ENCODE peak calls at places on chromosome 19, in eight cellular contexts. S, X, H, N, W, J, T and F are unnamed samples.

GRCh38 chr19:35029737-35030256 is 473 bp upstream of the SCN1B start:
- DNase-seq in N (no peak), T (no peak), S (peak), J (no peak), X (no peak), W (peak), H (no peak), F (no peak)

GRCh38 chr19:36092566-36092965 is 18.4 kb upstream of the OVOL3 start:
- DNase-seq in N (no peak), H (no peak), T (no peak), W (no peak), J (no peak), X (no peak), S (no peak), F (no peak)

GRCh38 chr19:53101518-53101917 is 1.7 kb downstream of the ZNF160 start:
- DNase-seq in X (no peak), T (no peak), H (no peak), W (peak), J (no peak), S (no peak), N (peak), F (no peak)

GRCh38 chr19:20999731-21000352 is 20.6 kb upstream of the ZNF430 start:
- DNase-seq in X (peak), J (peak), H (peak), S (no peak), N (peak), W (peak), T (peak), F (peak)

GRCh38 chr19:40627486-40628279 is 26.5 kb downstream of the LTBP4 start:
- DNase-seq in S (no peak), T (no peak), H (no peak), J (no peak), N (no peak), W (no peak), X (no peak), F (no peak)

GRCh38 chr19:29384676-29385075 is 141.1 kb upstream of the VSTM2B start:
- DNase-seq in X (no peak), J (no peak), S (no peak), T (no peak), H (no peak), W (no peak), N (no peak), F (no peak)

GRCh38 chr19:22918221-22918620 is 84.8 kb downstream of the ZNF728 start:
- DNase-seq in W (no peak), S (no peak), X (no peak), J (no peak), N (no peak), T (no peak), H (no peak), F (no peak)

GRCh38 chr19:29620931-29621351 is 14.9 kb downstream of the POP4 start:
- DNase-seq in X (no peak), S (no peak), T (no peak), N (no peak), H (no peak), J (no peak), W (no peak), F (no peak)

GRCh38 chr19:45922281-45922680 is 7.7 kb upstream of the NANOS2 start:
- DNase-seq in X (no peak), W (no peak), T (no peak), J (no peak), S (peak), H (no peak), N (no peak), F (no peak)

GRCh38 chr19:33273065-33273736 is 29.1 kb downstream of the CEBPA start:
- DNase-seq in J (no peak), X (no peak), T (no peak), S (no peak), H (no peak), N (no peak), W (no peak), F (no peak)

GRCh38 chr19:15640294-15640903 is at the start of gene CYP4F3:
- DNase-seq in S (peak), J (no peak), N (no peak), H (peak), X (peak), T (no peak), W (no peak), F (no peak)

GRCh38 chr19:32599736-32600157 is 18.8 kb downstream of the PDCD5 start:
- DNase-seq in T (peak), H (no peak), S (peak), W (peak), J (no peak), X (peak), N (peak), F (peak)

GRCh38 chr19:34457446-34457845 is 24.1 kb upstream of the WTIP start:
- DNase-seq in X (no peak), N (no peak), W (no peak), J (no peak), H (no peak), S (no peak), T (no peak), F (no peak)

GRCh38 chr19:46191356-46191755 is 38.2 kb upstream of the IGFL1 start:
- DNase-seq in N (no peak), S (no peak), H (no peak), W (no peak), T (no peak), J (no peak), X (no peak), F (no peak)

GRCh38 chr19:4977299-4978174 is 8.6 kb downstream of the KDM4B start:
- DNase-seq in W (peak), J (peak), H (peak), N (peak), T (peak), S (no peak), X (peak), F (no peak)

GRCh38 chr19:48963371-48964204 is 1.5 kb upstream of the FTL start:
- DNase-seq in T (peak), W (peak), X (peak), J (no peak), S (peak), H (peak), N (peak), F (no peak)

GRCh38 chr19:28864577-28865042 is 348.3 kb downstream of the UQCRFS1 start:
- DNase-seq in H (no peak), T (peak), N (peak), J (no peak), S (no peak), X (no peak), W (no peak), F (no peak)

GRCh38 chr19:46115396-46116109 is 8.9 kb downstream of the IGFL3 start:
- DNase-seq in N (peak), H (no peak), J (peak), T (no peak), S (peak), X (peak), W (peak), F (peak)

GRCh38 chr19:9881720-9882119 is 46.6 kb downstream of the PIN1 start:
- DNase-seq in T (no peak), W (peak), X (no peak), N (no peak), S (no peak), J (no peak), H (no peak), F (no peak)

DNA sequence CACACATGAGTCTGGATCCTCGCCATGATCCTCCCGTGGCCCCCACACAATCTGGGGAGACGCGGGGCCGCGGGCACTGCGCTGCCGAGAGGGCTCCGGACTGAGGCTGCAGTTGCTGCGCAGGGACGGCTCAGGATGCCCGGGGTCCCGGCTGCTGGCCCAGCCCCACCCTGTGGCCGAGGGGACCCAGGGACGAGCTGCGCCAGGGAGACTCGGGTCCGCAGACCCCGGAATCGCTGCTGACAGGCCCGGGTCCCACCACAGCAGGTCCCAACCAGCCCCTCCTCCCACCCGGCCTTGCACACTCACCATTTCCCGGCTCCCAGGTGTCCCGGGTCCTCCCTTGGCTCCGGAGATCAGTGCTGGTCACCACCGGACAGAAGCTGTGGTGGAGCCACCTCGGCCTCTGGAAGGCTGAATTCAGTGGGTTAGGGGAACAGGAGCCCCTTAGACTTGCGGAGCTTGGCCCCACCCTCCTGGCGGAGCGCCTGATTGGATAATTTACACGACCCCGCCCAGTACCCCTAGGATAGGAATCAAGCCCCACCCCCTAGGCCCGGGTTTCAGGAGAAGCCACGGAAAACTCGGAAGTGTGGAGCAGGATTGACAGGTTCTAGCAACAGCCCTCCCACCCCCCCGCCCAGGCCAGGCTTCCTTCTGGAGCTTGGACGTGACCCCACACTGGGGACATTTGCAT is 57.4 kb downstream of the ZNF44 start:
- DNase-seq in W (no peak), N (no peak), J (no peak), H (no peak), T (no peak), S (no peak), X (no peak), F (no peak)
- TF ChIP-seq CTCF in W (no peak), N (no peak), J (no peak), H (no peak), T (no peak), S (no peak), X (no peak), F (no peak)

GRCh38 chr19:3623716-3624115 is 2.9 kb downstream of the CACTIN start:
- DNase-seq in H (no peak), J (no peak), S (no peak), T (no peak), W (no peak), N (no peak), X (no peak), F (no peak)
- H3K4me3 ChIP-seq in H (no peak), J (no peak), S (no peak), T (no peak), W (no peak), N (no peak), X (no peak), F (no peak)

GRCh38 chr19:41887711-41888382 is 4.9 kb downstream of the ARHGEF1 start:
- DNase-seq in X (no peak), T (no peak), W (peak), J (peak), S (no peak), H (no peak), N (peak), F (no peak)
- TF ChIP-seq CTCF in X (no peak), T (no peak), W (no peak), J (no peak), S (no peak), H (no peak), N (no peak), F (peak)

GRCh38 chr19:50332264-50333038 is 3.3 kb upstream of the KCNC3 start:
- DNase-seq in S (no peak), W (no peak), J (no peak), X (no peak), N (no peak), H (no peak), T (peak), F (no peak)

GRCh38 chr19:50331187-50332013 is 2.2 kb upstream of the KCNC3 start:
- DNase-seq in T (no peak), W (no peak), H (no peak), N (no peak), X (no peak), J (no peak), S (no peak), F (no peak)

GRCh38 chr19:50332014-50332263 is 2.8 kb upstream of the KCNC3 start:
- DNase-seq in W (no peak), X (no peak), T (no peak), N (no peak), S (no peak), J (no peak), H (no peak), F (no peak)

GRCh38 chr19:50329146-50329925 is at the start of gene KCNC3:
- DNase-seq in H (peak), W (peak), N (peak), X (peak), J (peak), T (peak), S (peak), F (peak)

DNA sequence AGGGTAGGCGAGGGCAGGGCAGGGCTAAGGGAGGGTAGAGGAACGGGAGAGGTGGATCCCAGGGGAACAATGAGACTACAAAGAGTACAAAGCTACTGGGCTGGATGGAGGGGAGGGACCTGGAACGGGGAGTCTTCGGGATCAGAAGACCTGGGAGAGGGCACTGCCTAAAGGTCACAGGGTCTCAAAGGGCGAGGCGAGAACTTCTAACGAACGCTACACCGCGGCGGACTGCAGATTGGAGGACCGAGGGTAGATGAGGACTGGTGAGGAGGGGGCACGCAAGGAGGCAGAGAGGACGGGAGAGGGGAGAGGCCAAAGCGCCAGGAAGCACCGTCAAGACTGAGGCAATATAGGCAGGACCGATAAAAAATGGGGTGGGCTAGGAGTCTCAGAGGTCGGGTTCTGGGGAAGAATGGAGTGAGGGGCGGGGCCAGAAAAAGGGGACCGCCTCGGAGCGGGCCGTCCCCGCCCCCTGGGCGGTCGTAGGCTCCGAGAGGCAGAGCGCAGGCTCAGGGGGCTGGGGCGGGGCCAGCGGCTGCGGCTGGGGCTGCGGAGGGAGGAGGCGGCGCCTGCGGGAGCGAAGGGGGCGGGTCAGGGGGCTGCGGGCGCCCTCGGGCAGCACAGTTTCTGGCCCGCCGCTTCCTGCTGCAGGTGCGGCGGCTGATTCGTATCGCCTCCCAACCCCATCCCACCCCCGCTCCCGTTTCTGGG is 1.3 kb upstream of the KCNC3 start:
- DNase-seq in N (peak), X (peak), H (peak), T (peak), W (peak), S (peak), J (no peak), F (no peak)
- H3K4me3 ChIP-seq in N (no peak), X (peak), H (peak), T (peak), W (no peak), S (peak), J (peak), F (peak)

DNA sequence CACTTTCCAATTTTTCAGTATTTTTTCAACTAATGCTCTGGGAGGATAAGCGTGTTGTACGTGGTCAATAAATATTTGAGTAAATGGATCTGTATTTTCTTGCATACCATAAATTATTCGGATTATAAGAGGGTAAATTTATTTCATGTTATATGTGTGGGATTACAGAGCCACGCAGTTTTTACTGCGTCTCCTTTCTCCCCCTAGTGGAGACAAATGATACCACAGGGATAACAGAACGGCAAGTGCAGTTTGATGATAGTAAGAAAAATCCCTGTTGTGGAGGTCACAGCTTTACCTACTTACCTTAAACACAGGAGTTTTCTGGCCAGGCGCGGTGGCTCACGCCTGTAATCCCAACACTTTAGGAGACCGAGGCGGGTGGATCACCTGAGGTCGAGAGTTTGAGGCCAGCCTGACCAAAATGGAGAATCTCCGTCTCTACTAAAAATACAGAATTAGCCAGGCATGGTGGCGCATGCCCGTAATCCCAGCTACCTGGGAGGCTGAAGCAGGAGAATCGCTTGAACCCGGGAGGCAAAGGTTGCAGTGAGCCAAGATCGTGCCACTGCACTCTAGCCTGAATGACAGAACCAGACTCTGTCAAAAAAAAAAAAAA is 16.8 kb downstream of the MBD3L2B start:
- DNase-seq in J (no peak), T (peak), W (peak), S (peak), H (no peak), N (peak), X (no peak), F (no peak)
- TF ChIP-seq CTCF in J (no peak), T (peak), W (peak), S (peak), H (no peak), N (peak), X (peak), F (peak)

DNA sequence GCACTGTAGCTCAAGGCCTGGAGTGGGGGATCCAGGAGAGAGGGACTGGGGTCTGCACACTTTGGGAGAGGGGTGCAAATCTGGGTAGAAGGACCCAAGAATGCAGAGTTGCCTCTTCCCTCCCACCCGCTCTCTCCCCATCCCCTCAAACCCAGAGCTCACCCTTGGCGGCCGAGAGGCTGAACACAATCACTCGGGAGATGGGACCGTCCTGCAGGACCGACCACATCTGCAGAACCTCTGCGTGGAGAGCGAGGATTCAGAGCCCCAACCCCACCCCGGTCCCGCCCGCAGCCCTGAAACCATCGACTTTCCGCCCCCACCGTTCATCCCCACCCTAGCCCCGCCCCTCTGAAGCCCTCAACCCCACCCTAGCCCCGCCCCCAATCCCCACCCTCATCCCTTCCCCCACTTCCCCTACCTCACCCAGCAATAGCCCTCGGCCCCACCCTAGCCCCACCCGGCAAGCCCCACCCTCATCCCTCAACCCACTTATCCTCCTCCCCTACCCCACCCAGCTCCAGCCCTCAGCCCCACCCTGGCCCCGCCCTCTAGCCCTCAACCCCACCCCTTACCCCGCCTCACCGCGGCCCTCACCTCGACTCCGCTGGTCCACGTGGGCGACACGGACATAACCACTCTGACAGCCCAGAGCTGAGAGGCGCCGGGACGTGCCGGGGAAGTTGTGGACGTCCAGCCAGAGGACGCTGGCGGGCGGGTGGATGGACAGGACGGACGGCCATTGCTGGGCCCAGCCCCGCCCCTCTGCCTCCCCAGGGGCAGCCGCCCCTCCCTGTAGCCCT is 4.1 kb downstream of the KPTN start:
- DNase-seq in H (no peak), T (peak), N (no peak), X (no peak), J (no peak), W (peak), S (no peak), F (no peak)
- H3K4me3 ChIP-seq in H (no peak), T (no peak), N (peak), X (no peak), J (peak), W (no peak), S (no peak), F (no peak)

GRCh38 chr19:51422053-51422448 is 4.6 kb upstream of the SIGLEC10 start:
- DNase-seq in X (peak), J (no peak), N (peak), S (peak), T (peak), W (peak), H (peak), F (no peak)
- TF ChIP-seq CTCF in X (peak), J (peak), N (peak), S (peak), T (peak), W (peak), H (peak), F (peak)

DNA sequence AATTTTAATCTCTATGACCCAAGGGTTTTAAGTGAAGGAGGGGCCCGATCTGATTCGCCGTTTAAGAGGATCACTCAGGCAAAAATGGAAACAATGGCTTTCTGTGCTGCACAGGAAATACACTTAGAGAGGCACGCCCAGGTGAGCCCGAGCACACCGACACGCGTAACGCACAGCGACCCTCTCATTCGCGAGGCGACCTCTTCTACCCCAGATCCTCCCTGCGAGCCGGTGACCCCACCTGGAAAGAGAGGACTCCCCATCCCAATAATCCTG is 216 bp downstream of the SH2D3A start:
- DNase-seq in S (no peak), W (no peak), N (no peak), J (no peak), X (no peak), T (no peak), H (no peak), F (no peak)
- H3K4me3 ChIP-seq in S (peak), W (no peak), N (no peak), J (no peak), X (no peak), T (peak), H (no peak), F (peak)